ENCODE peak calls at places on chromosomes 16 and 17, in ten cellular contexts. P, A, U, V, S, D, W, F, Y and B are unnamed samples.

GRCh38 chr17:63133489-63133888 is 167.5 kb downstream of the TANC2 start:
- DNase-seq in F (no peak), S (no peak), W (no peak), A (no peak), Y (no peak), U (no peak), V (no peak), P (no peak), D (no peak), B (no peak)

GRCh38 chr16:83004868-83005652 is 378.3 kb downstream of the CDH13 start:
- DNase-seq in F (no peak), U (no peak), P (no peak), W (no peak), S (no peak), Y (no peak), V (no peak), A (no peak), D (no peak), B (no peak)

GRCh38 chr16:78045865-78046581 is 23.7 kb downstream of the CLEC3A start:
- DNase-seq in V (no peak), P (peak), D (peak), W (no peak), A (peak), S (peak), U (peak), F (no peak), Y (peak), B (peak)

GRCh38 chr16:16022683-16023064 is 73.3 kb downstream of the ABCC1 start:
- DNase-seq in F (no peak), S (no peak), P (no peak), V (no peak), A (no peak), W (no peak), D (peak), Y (no peak), U (no peak), B (no peak)

GRCh38 chr17:5019475-5019956 is 15.7 kb downstream of the SLC52A1 start:
- DNase-seq in S (peak), W (no peak), D (no peak), A (peak), U (peak), P (no peak), F (no peak), V (no peak), Y (no peak), B (no peak)

GRCh38 chr17:38332735-38333134 is 11.0 kb downstream of the GPR179 start:
- DNase-seq in W (no peak), A (no peak), S (no peak), F (no peak), Y (no peak), V (no peak), U (no peak), D (no peak), P (no peak), B (no peak)

GRCh38 chr16:21218135-21218534 is 6.8 kb upstream of the ZP2 start:
- DNase-seq in W (no peak), V (no peak), D (peak), Y (no peak), S (no peak), P (no peak), A (no peak), U (no peak), F (no peak), B (no peak)

GRCh38 chr17:42275527-42276358 is 448 bp downstream of the STAT5B start:
- DNase-seq in S (peak), Y (no peak), D (peak), P (peak), U (peak), A (peak), W (no peak), F (peak), V (no peak), B (peak)

GRCh38 chr17:17535957-17536356 is 39.8 kb upstream of the RASD1 start:
- DNase-seq in Y (peak), A (no peak), S (no peak), P (no peak), F (no peak), D (no peak), W (no peak), V (no peak), U (no peak), B (peak)

GRCh38 chr16:28035866-28036393 is 27.6 kb downstream of the GSG1L start:
- DNase-seq in V (no peak), U (no peak), D (no peak), S (no peak), A (no peak), Y (no peak), P (no peak), F (no peak), W (no peak), B (no peak)

GRCh38 chr16:2846511-2847310 is 11.3 kb downstream of the PRSS22 start:
- DNase-seq in D (no peak), V (no peak), Y (no peak), W (no peak), F (no peak), S (no peak), A (no peak), U (no peak), P (peak), B (no peak)

GRCh38 chr16:7303677-7304200 is 28.9 kb upstream of the RBFOX1 start:
- DNase-seq in V (no peak), P (no peak), A (no peak), D (no peak), S (no peak), F (no peak), Y (no peak), W (no peak), U (no peak), B (no peak)